ENCODE peak calls at places on chromosome 6, in eight cellular contexts. One of them, this sample, is unnamed.

GRCh38 chr6:107820571-107821261 is 3.4 kb downstream of the SCML4 start:
- DNase-seq in non-pigmented ciliary epithelial cell: no peak
- DNase-seq in AG04450: no peak
- DNase-seq in H7: no peak
- DNase-seq in mucosa of gallbladder: no peak
- DNase-seq in CD8-positive, alpha-beta T cell: peak
- DNase-seq in EH: peak
- DNase-seq in brain microvascular endothelial cell: no peak
- DNase-seq in this sample: no peak

GRCh38 chr6:45477278-45477677 is 99.5 kb upstream of the SUPT3H start:
- DNase-seq in non-pigmented ciliary epithelial cell: no peak
- DNase-seq in AG04450: no peak
- DNase-seq in H7: no peak
- DNase-seq in mucosa of gallbladder: no peak
- DNase-seq in CD8-positive, alpha-beta T cell: no peak
- DNase-seq in EH: no peak
- DNase-seq in brain microvascular endothelial cell: no peak
- DNase-seq in this sample: no peak

GRCh38 chr6:33445020-33445676 is 9.2 kb upstream of the ZBTB9 start:
- DNase-seq in non-pigmented ciliary epithelial cell: no peak
- DNase-seq in AG04450: no peak
- DNase-seq in H7: peak
- DNase-seq in mucosa of gallbladder: no peak
- DNase-seq in CD8-positive, alpha-beta T cell: no peak
- DNase-seq in EH: no peak
- DNase-seq in brain microvascular endothelial cell: no peak
- DNase-seq in this sample: no peak

GRCh38 chr6:89828988-89829590 is 591 bp upstream of the CASP8AP2 start:
- DNase-seq in non-pigmented ciliary epithelial cell: no peak
- DNase-seq in AG04450: no peak
- DNase-seq in H7: peak
- DNase-seq in mucosa of gallbladder: no peak
- DNase-seq in CD8-positive, alpha-beta T cell: peak
- DNase-seq in EH: no peak
- DNase-seq in brain microvascular endothelial cell: no peak
- DNase-seq in this sample: peak

GRCh38 chr6:116511424-116512131 is at the start of gene CALHM5:
- DNase-seq in non-pigmented ciliary epithelial cell: peak
- DNase-seq in AG04450: peak
- DNase-seq in H7: peak
- DNase-seq in mucosa of gallbladder: peak
- DNase-seq in CD8-positive, alpha-beta T cell: no peak
- DNase-seq in EH: peak
- DNase-seq in brain microvascular endothelial cell: peak
- DNase-seq in this sample: peak

GRCh38 chr6:158418501-158418900 is 106.2 kb downstream of the TULP4 start:
- DNase-seq in non-pigmented ciliary epithelial cell: no peak
- DNase-seq in AG04450: no peak
- DNase-seq in H7: no peak
- DNase-seq in mucosa of gallbladder: no peak
- DNase-seq in CD8-positive, alpha-beta T cell: no peak
- DNase-seq in EH: peak
- DNase-seq in brain microvascular endothelial cell: no peak
- DNase-seq in this sample: peak

GRCh38 chr6:9948600-9949138 is 466.2 kb downstream of the TFAP2A start:
- DNase-seq in non-pigmented ciliary epithelial cell: no peak
- DNase-seq in AG04450: no peak
- DNase-seq in H7: no peak
- DNase-seq in mucosa of gallbladder: no peak
- DNase-seq in CD8-positive, alpha-beta T cell: no peak
- DNase-seq in EH: peak
- DNase-seq in brain microvascular endothelial cell: no peak
- DNase-seq in this sample: no peak

GRCh38 chr6:30881987-30882763 is 2.1 kb upstream of the DDR1 start:
- DNase-seq in non-pigmented ciliary epithelial cell: peak
- DNase-seq in AG04450: peak
- DNase-seq in H7: peak
- DNase-seq in mucosa of gallbladder: no peak
- DNase-seq in CD8-positive, alpha-beta T cell: no peak
- DNase-seq in EH: peak
- DNase-seq in brain microvascular endothelial cell: peak
- DNase-seq in this sample: peak

GRCh38 chr6:135537782-135538301 is 40.3 kb upstream of the AHI1 start:
- DNase-seq in non-pigmented ciliary epithelial cell: peak
- DNase-seq in AG04450: no peak
- DNase-seq in H7: peak
- DNase-seq in mucosa of gallbladder: no peak
- DNase-seq in CD8-positive, alpha-beta T cell: peak
- DNase-seq in EH: peak
- DNase-seq in brain microvascular endothelial cell: peak
- DNase-seq in this sample: peak

GRCh38 chr6:170294813-170295518 is 4.1 kb upstream of the DLL1 start:
- DNase-seq in non-pigmented ciliary epithelial cell: no peak
- DNase-seq in AG04450: no peak
- DNase-seq in H7: peak
- DNase-seq in mucosa of gallbladder: no peak
- DNase-seq in CD8-positive, alpha-beta T cell: no peak
- DNase-seq in EH: no peak
- DNase-seq in brain microvascular endothelial cell: no peak
- DNase-seq in this sample: no peak

GRCh38 chr6:154070657-154071056 is 31.6 kb downstream of the OPRM1 start:
- DNase-seq in non-pigmented ciliary epithelial cell: no peak
- DNase-seq in AG04450: no peak
- DNase-seq in H7: no peak
- DNase-seq in mucosa of gallbladder: no peak
- DNase-seq in CD8-positive, alpha-beta T cell: no peak
- DNase-seq in EH: no peak
- DNase-seq in brain microvascular endothelial cell: no peak
- DNase-seq in this sample: no peak

GRCh38 chr6:166775180-166775922 is 148.3 kb upstream of the RPS6KA2 start:
- DNase-seq in non-pigmented ciliary epithelial cell: peak
- DNase-seq in AG04450: peak
- DNase-seq in H7: peak
- DNase-seq in mucosa of gallbladder: peak
- DNase-seq in CD8-positive, alpha-beta T cell: peak
- DNase-seq in EH: peak
- DNase-seq in brain microvascular endothelial cell: peak
- DNase-seq in this sample: peak

GRCh38 chr6:114718716-114719270 is 376.0 kb upstream of the HS3ST5 start:
- DNase-seq in non-pigmented ciliary epithelial cell: no peak
- DNase-seq in AG04450: no peak
- DNase-seq in H7: no peak
- DNase-seq in mucosa of gallbladder: no peak
- DNase-seq in CD8-positive, alpha-beta T cell: no peak
- DNase-seq in EH: no peak
- DNase-seq in brain microvascular endothelial cell: no peak
- DNase-seq in this sample: no peak

GRCh38 chr6:159682265-159682664 is 10.8 kb downstream of the SOD2 start:
- DNase-seq in non-pigmented ciliary epithelial cell: no peak
- DNase-seq in AG04450: peak
- DNase-seq in H7: no peak
- DNase-seq in mucosa of gallbladder: no peak
- DNase-seq in CD8-positive, alpha-beta T cell: no peak
- DNase-seq in EH: peak
- DNase-seq in brain microvascular endothelial cell: no peak
- DNase-seq in this sample: no peak

GRCh38 chr6:129717287-129717686 is 7.3 kb upstream of the ARHGAP18 start:
- DNase-seq in non-pigmented ciliary epithelial cell: no peak
- DNase-seq in AG04450: no peak
- DNase-seq in H7: no peak
- DNase-seq in mucosa of gallbladder: no peak
- DNase-seq in CD8-positive, alpha-beta T cell: no peak
- DNase-seq in EH: peak
- DNase-seq in brain microvascular endothelial cell: peak
- DNase-seq in this sample: peak

GRCh38 chr6:139828751-139829519 is 454.5 kb upstream of the CITED2 start:
- DNase-seq in non-pigmented ciliary epithelial cell: no peak
- DNase-seq in AG04450: no peak
- DNase-seq in H7: no peak
- DNase-seq in mucosa of gallbladder: no peak
- DNase-seq in CD8-positive, alpha-beta T cell: no peak
- DNase-seq in EH: no peak
- DNase-seq in brain microvascular endothelial cell: no peak
- DNase-seq in this sample: no peak

GRCh38 chr6:41653642-41654432 is 15.6 kb downstream of the MDFI start:
- DNase-seq in non-pigmented ciliary epithelial cell: no peak
- DNase-seq in AG04450: no peak
- DNase-seq in H7: no peak
- DNase-seq in mucosa of gallbladder: no peak
- DNase-seq in CD8-positive, alpha-beta T cell: no peak
- DNase-seq in EH: no peak
- DNase-seq in brain microvascular endothelial cell: no peak
- DNase-seq in this sample: no peak

GRCh38 chr6:5582758-5583157 is 321.4 kb downstream of the FARS2 start:
- DNase-seq in non-pigmented ciliary epithelial cell: no peak
- DNase-seq in AG04450: no peak
- DNase-seq in H7: no peak
- DNase-seq in mucosa of gallbladder: no peak
- DNase-seq in CD8-positive, alpha-beta T cell: no peak
- DNase-seq in EH: peak
- DNase-seq in brain microvascular endothelial cell: no peak
- DNase-seq in this sample: peak

GRCh38 chr6:46484081-46484820 is 7.0 kb downstream of the RCAN2 start:
- DNase-seq in non-pigmented ciliary epithelial cell: no peak
- DNase-seq in AG04450: no peak
- DNase-seq in H7: no peak
- DNase-seq in mucosa of gallbladder: no peak
- DNase-seq in CD8-positive, alpha-beta T cell: no peak
- DNase-seq in EH: no peak
- DNase-seq in brain microvascular endothelial cell: no peak
- DNase-seq in this sample: no peak

GRCh38 chr6:1895721-1896120 is 286.0 kb downstream of the FOXC1 start:
- DNase-seq in non-pigmented ciliary epithelial cell: no peak
- DNase-seq in AG04450: no peak
- DNase-seq in H7: no peak
- DNase-seq in mucosa of gallbladder: no peak
- DNase-seq in CD8-positive, alpha-beta T cell: no peak
- DNase-seq in EH: peak
- DNase-seq in brain microvascular endothelial cell: no peak
- DNase-seq in this sample: peak

GRCh38 chr6:120816862-120817261 is 517.4 kb downstream of the TBC1D32 start:
- DNase-seq in non-pigmented ciliary epithelial cell: no peak
- DNase-seq in AG04450: no peak
- DNase-seq in H7: no peak
- DNase-seq in mucosa of gallbladder: no peak
- DNase-seq in CD8-positive, alpha-beta T cell: no peak
- DNase-seq in EH: no peak
- DNase-seq in brain microvascular endothelial cell: no peak
- DNase-seq in this sample: no peak

GRCh38 chr6:130995783-130996447 is 67.1 kb downstream of the EPB41L2 start:
- DNase-seq in non-pigmented ciliary epithelial cell: no peak
- DNase-seq in AG04450: no peak
- DNase-seq in H7: no peak
- DNase-seq in mucosa of gallbladder: no peak
- DNase-seq in CD8-positive, alpha-beta T cell: no peak
- DNase-seq in EH: peak
- DNase-seq in brain microvascular endothelial cell: no peak
- DNase-seq in this sample: no peak

GRCh38 chr6:113668712-113669408 is 188.3 kb upstream of the MARCKS start:
- DNase-seq in non-pigmented ciliary epithelial cell: no peak
- DNase-seq in AG04450: no peak
- DNase-seq in H7: no peak
- DNase-seq in mucosa of gallbladder: no peak
- DNase-seq in CD8-positive, alpha-beta T cell: no peak
- DNase-seq in EH: no peak
- DNase-seq in brain microvascular endothelial cell: no peak
- DNase-seq in this sample: no peak

This sample was measured in fibroblast of mammary gland.